ENCODE peak calls at places on chromosomes 3 and 15, in five cellular contexts. I is HepG2, A is A549, Z is K562, F is GM12878. P is an unnamed sample.

GRCh38 chr3:66073464-66074141 is 34.9 kb upstream of the MAGI1 start:
- DNase-seq in I (peak; percentile 88), A (no peak), Z (no peak), F (no peak), P (no peak)

GRCh38 chr15:56356616-56357015 is 8.6 kb upstream of the TEX9 start:
- DNase-seq in I (no peak), A (no peak), Z (no peak), F (no peak), P (no peak)

GRCh38 chr3:22887664-22888291 is 315.3 kb upstream of the UBE2E2 start:
- DNase-seq in I (no peak), A (peak; percentile 53), Z (no peak), F (no peak), P (peak; percentile 16)

GRCh38 chr3:122966045-122966444 is 61.5 kb downstream of the SEMA5B start:
- DNase-seq in I (no peak), A (no peak), Z (no peak), F (no peak), P (no peak)

GRCh38 chr3:16249336-16249735 is 15.4 kb downstream of the DPH3 start:
- DNase-seq in I (no peak), A (peak; percentile 70), Z (peak; percentile 57), F (no peak), P (peak; percentile 74)

GRCh38 chr15:68471552-68471951 is 39.6 kb upstream of the ITGA11 start:
- DNase-seq in I (no peak), A (no peak), Z (no peak), F (no peak), P (no peak)

GRCh38 chr3:12934431-12934830 is 93.1 kb upstream of the RPL32 start:
- DNase-seq in I (no peak), A (no peak), Z (no peak), F (no peak), P (no peak)

GRCh38 chr3:122014741-122015140 is 7.3 kb downstream of the ILDR1 start:
- DNase-seq in I (no peak), A (no peak), Z (no peak), F (peak; percentile 91), P (no peak)

GRCh38 chr15:60000113-60000823 is 3.8 kb upstream of the FOXB1 start:
- DNase-seq in I (no peak), A (no peak), Z (no peak), F (no peak), P (peak; percentile 65)

GRCh38 chr3:45143673-45144670 is 2.2 kb downstream of the CDCP1 start:
- DNase-seq in I (no peak), A (no peak), Z (peak; percentile 73), F (no peak), P (no peak)

GRCh38 chr3:153768559-153769469 is 352.4 kb upstream of the ARHGEF26 start:
- DNase-seq in I (peak; percentile 30), A (peak; percentile 69), Z (peak; percentile 21), F (peak; percentile 9), P (peak; percentile 44)

GRCh38 chr3:117144832-117145231 is 435.3 kb downstream of the TUSC7 start:
- DNase-seq in I (no peak), A (no peak), Z (no peak), F (no peak), P (no peak)

GRCh38 chr15:60751985-60752952 is 273.3 kb upstream of the ICE2 start:
- DNase-seq in I (peak; percentile 96), A (no peak), Z (no peak), F (no peak), P (no peak)

GRCh38 chr3:147361671-147362420 is 44.5 kb downstream of the ZIC4 start:
- DNase-seq in I (peak; percentile 23), A (peak; percentile 27), Z (peak; percentile 69), F (no peak), P (peak; percentile 96)

GRCh38 chr3:95319921-95320494 is 1257.1 kb downstream of the NSUN3 start:
- DNase-seq in I (no peak), A (no peak), Z (no peak), F (no peak), P (no peak)

GRCh38 chr3:149442845-149443544 is 31.5 kb upstream of the TM4SF4 start:
- DNase-seq in I (no peak), A (no peak), Z (no peak), F (peak; percentile 35), P (no peak)

GRCh38 chr3:188946351-188946750 is 225.4 kb upstream of the TPRG1 start:
- DNase-seq in I (no peak), A (no peak), Z (no peak), F (no peak), P (no peak)

GRCh38 chr15:92937880-92938279 is 37.8 kb downstream of the CHD2 start:
- DNase-seq in I (no peak), A (no peak), Z (no peak), F (no peak), P (no peak)

GRCh38 chr3:169404491-169404890 is 259.0 kb downstream of the MECOM start:
- DNase-seq in I (no peak), A (no peak), Z (no peak), F (no peak), P (peak; percentile 24)

GRCh38 chr3:96700322-96701315 is 113.8 kb upstream of the EPHA6 start:
- DNase-seq in I (no peak), A (peak; percentile 1), Z (no peak), F (no peak), P (peak; percentile 29)

GRCh38 chr3:123688241-123688747 is 103.4 kb upstream of the HACD2 start:
- DNase-seq in I (peak; percentile 60), A (peak; percentile 59), Z (no peak), F (no peak), P (no peak)

GRCh38 chr15:89657691-89658200 is 2.5 kb upstream of the KIF7 start:
- DNase-seq in I (no peak), A (no peak), Z (no peak), F (no peak), P (no peak)

GRCh38 chr3:136293279-136293678 is 43.1 kb downstream of the PCCB start:
- DNase-seq in I (no peak), A (no peak), Z (no peak), F (no peak), P (no peak)

GRCh38 chr3:23591374-23591773 is 214.4 kb upstream of the UBE2E1 start:
- DNase-seq in I (no peak), A (no peak), Z (no peak), F (no peak), P (no peak)

GRCh38 chr3:120678331-120678845 is 3.7 kb downstream of the HGD start:
- DNase-seq in I (peak; percentile 96), A (peak; percentile 90), Z (no peak), F (peak; percentile 35), P (no peak)

GRCh38 chr3:57952208-57952631 is 56.0 kb upstream of the FLNB start:
- DNase-seq in I (peak; percentile 49), A (peak; percentile 87), Z (peak; percentile 13), F (no peak), P (peak; percentile 50)

GRCh38 chr3:57949344-57949743 is 58.9 kb upstream of the FLNB start:
- DNase-seq in I (no peak), A (no peak), Z (no peak), F (no peak), P (no peak)

GRCh38 chr3:57952651-57953050 is 55.6 kb upstream of the FLNB start:
- DNase-seq in I (no peak), A (no peak), Z (no peak), F (no peak), P (no peak)

GRCh38 chr3:57949779-57950618 is 58.2 kb upstream of the FLNB start:
- DNase-seq in I (peak; percentile 38), A (peak; percentile 56), Z (no peak), F (no peak), P (no peak)

GRCh38 chr3:57951106-57951882 is 56.9 kb upstream of the FLNB start:
- DNase-seq in I (peak; percentile 62), A (peak; percentile 74), Z (peak; percentile 32), F (no peak), P (no peak)
- TF ChIP-seq ESRRA in I (no peak), A (no peak), Z (peak; percentile 39), F (no peak), P (no peak)

DNA sequence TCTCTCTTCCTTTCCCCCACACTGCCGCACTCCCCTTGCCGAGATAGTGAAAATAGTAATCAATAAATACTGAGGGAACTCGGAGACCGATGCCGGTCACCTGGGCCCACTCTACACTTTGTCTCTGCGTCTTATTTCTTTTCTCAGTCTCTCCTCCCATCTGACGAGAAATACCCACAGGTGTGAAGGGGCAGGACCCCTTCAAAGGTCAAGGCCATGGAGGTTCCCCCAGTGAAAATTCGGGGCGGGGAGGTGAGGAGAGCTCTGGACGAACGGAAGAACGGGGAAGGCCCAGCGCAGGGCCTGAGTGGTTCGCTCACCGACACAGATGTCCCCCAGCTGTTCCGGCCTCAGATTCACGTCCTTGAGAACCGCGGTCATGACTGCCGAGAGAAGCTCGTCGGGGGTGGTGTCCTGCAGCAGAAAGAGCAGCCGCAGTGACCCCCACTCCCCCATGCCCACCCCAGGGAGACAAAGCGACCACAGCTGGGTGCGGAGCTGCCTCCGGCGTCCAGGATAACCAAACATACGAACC is 588 bp downstream of the ACAA1 start:
- DNase-seq in I (no peak), A (no peak), Z (peak; percentile 57), F (no peak), P (no peak)
- TF ChIP-seq ESRRA in I (no peak), A (no peak), Z (no peak), F (no peak), P (no peak)

DNA sequence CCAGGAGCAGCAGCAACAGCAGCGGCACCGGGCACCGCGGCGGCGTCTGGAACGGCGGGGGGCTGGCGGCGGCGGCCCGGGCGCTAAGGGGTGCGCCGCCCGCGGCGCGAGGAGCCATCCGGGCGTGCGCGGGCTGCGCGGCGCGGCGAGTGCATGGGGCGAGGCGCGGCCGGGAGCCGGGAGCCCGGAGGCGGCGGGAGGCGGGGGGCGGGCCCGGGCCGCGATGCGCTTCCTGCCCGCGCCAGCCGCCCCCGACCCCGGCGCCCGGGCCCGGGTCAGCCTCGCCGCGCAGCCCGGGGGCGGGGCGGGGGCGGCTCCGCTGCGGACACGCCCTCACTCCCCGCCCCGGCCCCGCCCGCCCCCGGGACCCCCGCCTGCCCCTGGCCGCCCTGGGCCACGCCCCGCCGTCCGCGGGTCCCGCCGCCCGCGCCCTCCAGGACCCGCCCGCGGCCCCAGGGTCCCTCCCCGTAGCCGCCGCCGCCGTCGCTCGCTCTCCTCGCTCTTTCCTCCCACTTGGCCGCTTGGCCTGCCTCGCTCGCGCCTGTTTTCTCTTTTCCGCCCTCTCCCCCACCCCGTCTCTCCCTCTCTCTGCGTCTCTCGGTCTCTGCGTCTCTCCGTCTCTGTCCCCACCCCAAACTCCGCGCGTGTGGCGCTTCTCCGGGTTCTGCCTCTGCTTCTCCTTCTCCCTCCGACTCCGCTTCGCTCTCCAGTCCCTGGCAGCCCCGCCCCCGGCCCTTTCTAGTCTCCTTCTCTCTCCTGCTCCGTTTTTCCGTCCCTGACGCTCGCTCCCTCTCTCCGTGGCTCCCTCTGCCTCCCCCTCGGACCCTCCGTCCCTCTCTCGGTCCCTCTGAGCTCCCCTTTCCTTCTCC is at the start of gene PLXND1:
- DNase-seq in I (no peak), A (peak; percentile 57), Z (peak; percentile 96), F (no peak), P (peak; percentile 63)
- TF ChIP-seq ESRRA in I (no peak), A (no peak), Z (no peak), F (no peak), P (no peak)

GRCh38 chr15:50137330-50137761 is 18.3 kb upstream of the ATP8B4 start:
- DNase-seq in I (no peak), A (peak; percentile 94), Z (peak; percentile 23), F (no peak), P (no peak)

GRCh38 chr15:50131617-50132016 is 12.6 kb upstream of the ATP8B4 start:
- DNase-seq in I (no peak), A (no peak), Z (no peak), F (no peak), P (no peak)

GRCh38 chr15:50137893-50138292 is 18.9 kb upstream of the ATP8B4 start:
- DNase-seq in I (no peak), A (no peak), Z (no peak), F (no peak), P (no peak)

GRCh38 chr15:50135123-50135541 is 16.1 kb upstream of the ATP8B4 start:
- DNase-seq in I (no peak), A (peak; percentile 49), Z (no peak), F (no peak), P (no peak)

GRCh38 chr15:50134524-50135024 is 15.5 kb upstream of the ATP8B4 start:
- DNase-seq in I (no peak), A (peak; percentile 80), Z (no peak), F (no peak), P (no peak)
- TF ChIP-seq ESRRA in I (no peak), A (no peak), Z (no peak), F (no peak), P (no peak)